ENCODE peak calls at places on chromosomes 12 and 14, in four cellular contexts. N is K562, H is GM12878, X is H1. R is an unnamed sample.

GRCh38 chr14:80425686-80426085 is 214.4 kb upstream of the DIO2 start:
- DNase-seq in N (no peak), H (no peak), X (no peak), R (no peak)

GRCh38 chr12:107200394-107200793 is 107.0 kb upstream of the CRY1 start:
- DNase-seq in N (no peak), H (no peak), X (no peak), R (peak)

GRCh38 chr14:68961781-68962584 is 17.1 kb downstream of the ACTN1 start:
- DNase-seq in N (no peak), H (no peak), X (no peak), R (no peak)

GRCh38 chr14:95530461-95531170 is 4.2 kb upstream of the GLRX5 start:
- DNase-seq in N (peak), H (no peak), X (no peak), R (no peak)

GRCh38 chr12:132159555-132160003 is 15.3 kb downstream of the NOC4L start:
- DNase-seq in N (no peak), H (no peak), X (no peak), R (no peak)

GRCh38 chr12:5480218-5480952 is 48.5 kb downstream of the NTF3 start:
- DNase-seq in N (no peak), H (no peak), X (peak), R (no peak)

GRCh38 chr12:28578833-28579252 is 388.6 kb downstream of the CCDC91 start:
- DNase-seq in N (no peak), H (no peak), X (no peak), R (no peak)

GRCh38 chr12:61554268-61555008 is 705.8 kb upstream of the USP15 start:
- DNase-seq in N (no peak), H (no peak), X (no peak), R (no peak)

GRCh38 chr14:94638330-94638729 is 26.1 kb downstream of the SERPINA3 start:
- DNase-seq in N (no peak), H (no peak), X (no peak), R (no peak)

GRCh38 chr14:37870947-37871346 is 275.5 kb downstream of the TTC6 start:
- DNase-seq in N (no peak), H (no peak), X (no peak), R (peak)

GRCh38 chr12:115190191-115190590 is 506.2 kb upstream of the TBX3 start:
- DNase-seq in N (no peak), H (no peak), X (no peak), R (no peak)

GRCh38 chr12:29634057-29634456 is 136.6 kb upstream of the OVCH1 start:
- DNase-seq in N (no peak), H (no peak), X (no peak), R (no peak)

GRCh38 chr14:93962701-93963601 is 13.4 kb downstream of the ASB2 start:
- DNase-seq in N (no peak), H (peak), X (no peak), R (no peak)

GRCh38 chr14:100155049-100155621 is 4.3 kb downstream of the DEGS2 start:
- DNase-seq in N (peak), H (no peak), X (peak), R (peak)

GRCh38 chr12:42373669-42374068 is 47.7 kb downstream of the PPHLN1 start:
- DNase-seq in N (no peak), H (no peak), X (no peak), R (no peak)

GRCh38 chr12:42370013-42370412 is 44.0 kb downstream of the PPHLN1 start:
- DNase-seq in N (no peak), H (no peak), X (no peak), R (no peak)

GRCh38 chr12:42372154-42372791 is 46.3 kb downstream of the PPHLN1 start:
- DNase-seq in N (peak), H (peak), X (no peak), R (peak)
- TF ChIP-seq BRCA1 in N (no peak), H (no peak), X (no peak), R (no peak)

GRCh38 chr14:102508410-102508773 is 1.2 kb downstream of the ANKRD9 start:
- DNase-seq in N (peak), H (no peak), X (no peak), R (peak)
- TF ChIP-seq SRF in N (no peak), H (no peak), X (no peak), R (no peak)

GRCh38 chr12:104671407-104672095 is 214.8 kb downstream of the CHST11 start:
- DNase-seq in N (peak), H (peak), X (no peak), R (peak)
- TF ChIP-seq KDM1A in N (no peak), H (no peak), X (no peak), R (no peak)

GRCh38 chr14:57287745-57288144 is 19.0 kb downstream of the AP5M1 start:
- DNase-seq in N (peak), H (no peak), X (no peak), R (no peak)
- TF ChIP-seq BRCA1 in N (no peak), H (no peak), X (no peak), R (no peak)

R was measured in HepG2.